ENCODE peak calls at places on chromosome 19, in five cellular contexts. Y is cardiac muscle cell, N is astrocyte, V is aorta, B is tibial nerve. O is an unnamed sample.

GRCh38 chr19:9498183-9498902 is at the start of gene ZNF560:
- DNase-seq in V (no peak), N (peak; percentile 6), Y (peak; percentile 41), B (no peak), O (no peak)

GRCh38 chr19:55080915-55081772 is 5.5 kb downstream of the EPS8L1 start:
- DNase-seq in N (peak; percentile 12), Y (peak; percentile 79), V (peak; percentile 89), B (no peak), O (no peak)

GRCh38 chr19:15251010-15251748 is 18.9 kb upstream of the EPHX3 start:
- DNase-seq in N (peak; percentile 85), Y (peak; percentile 69), B (no peak), V (peak; percentile 76), O (peak; percentile 64)

GRCh38 chr19:4386038-4386782 is 14.1 kb downstream of the SH3GL1 start:
- DNase-seq in N (no peak), Y (no peak), V (no peak), B (no peak), O (no peak)

GRCh38 chr19:1131718-1132552 is 28.1 kb downstream of the GPX4 start:
- DNase-seq in V (peak; percentile 96), B (peak; percentile 66), Y (peak; percentile 94), N (peak; percentile 87), O (peak; percentile 96)

GRCh38 chr19:33492951-33493350 is 28.6 kb downstream of the PEPD start:
- DNase-seq in Y (no peak), N (no peak), B (no peak), V (peak; percentile 3), O (no peak)

GRCh38 chr19:50968709-50969412 is 530 bp downstream of the KLK6 start:
- DNase-seq in B (no peak), V (no peak), N (no peak), Y (peak; percentile 21), O (no peak)

GRCh38 chr19:51359294-51359693 is 6.9 kb downstream of the ETFB start:
- DNase-seq in V (no peak), B (no peak), Y (peak; percentile 86), N (peak; percentile 90), O (no peak)

GRCh38 chr19:55830656-55831055 is 1.1 kb downstream of the NLRP11 start:
- DNase-seq in Y (no peak), N (no peak), B (no peak), V (no peak), O (no peak)

GRCh38 chr19:38564981-38565685 is 52.6 kb downstream of the MAP4K1 start:
- DNase-seq in B (no peak), Y (peak; percentile 5), V (no peak), N (no peak), O (no peak)

DNA sequence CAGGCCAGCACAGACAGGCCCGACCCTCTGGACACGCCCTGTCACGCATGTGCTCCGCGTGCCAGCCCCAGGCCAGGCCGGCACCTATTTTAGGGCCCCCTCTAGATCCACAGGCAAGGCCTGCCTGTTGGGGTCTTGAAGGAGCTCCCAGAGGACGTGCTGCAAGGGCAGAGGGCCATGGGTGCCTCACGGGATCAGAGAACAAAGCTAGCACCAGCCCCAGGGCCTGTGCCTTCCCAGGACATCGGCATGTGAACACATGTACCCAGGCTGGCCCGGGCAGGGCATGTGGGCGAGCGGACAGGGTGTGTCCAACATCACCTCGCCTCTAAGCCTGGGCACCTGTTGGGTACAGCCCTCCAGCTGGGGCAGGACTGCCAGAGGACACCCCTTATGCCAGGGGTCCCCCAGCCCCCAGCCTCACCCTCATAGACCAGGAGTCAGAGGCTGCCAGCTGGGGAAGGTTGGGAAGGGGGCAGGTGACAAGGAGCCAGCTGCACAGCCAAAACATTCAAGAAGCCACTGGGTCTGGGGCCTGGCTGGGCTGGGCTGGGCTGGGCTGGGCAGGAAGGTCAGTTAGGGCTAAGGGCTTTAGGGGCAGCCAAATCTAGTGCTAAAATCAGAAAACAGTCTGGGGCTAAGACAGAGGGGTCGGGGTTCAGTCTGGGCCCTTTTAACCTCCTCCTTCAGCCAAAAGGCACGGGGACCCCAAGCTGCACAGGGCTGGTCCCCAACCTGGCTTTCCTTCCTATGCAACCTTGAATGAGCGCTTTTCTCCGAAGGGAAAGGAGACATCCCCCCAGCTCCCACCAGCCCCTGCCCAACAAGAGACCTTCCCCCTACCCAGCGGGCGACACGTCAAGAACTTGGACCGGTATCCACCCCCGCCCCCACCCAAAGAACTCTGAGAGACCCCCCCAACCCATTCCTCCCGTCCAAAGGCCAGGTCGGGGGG is 35.3 kb upstream of the NANOS3 start:
- DNase-seq in V (peak; percentile 80), B (no peak), Y (peak; percentile 45), N (no peak), O (no peak)
- H3K4me1 ChIP-seq in V (no peaks in the 10 kb centered on the region), B (peaks cover 80% of the 10 kb centered on the region), Y (peaks cover 29% of the 10 kb centered on the region), N (peaks cover 47% of the 10 kb centered on the region), O (no peaks in the 10 kb centered on the region)

DNA sequence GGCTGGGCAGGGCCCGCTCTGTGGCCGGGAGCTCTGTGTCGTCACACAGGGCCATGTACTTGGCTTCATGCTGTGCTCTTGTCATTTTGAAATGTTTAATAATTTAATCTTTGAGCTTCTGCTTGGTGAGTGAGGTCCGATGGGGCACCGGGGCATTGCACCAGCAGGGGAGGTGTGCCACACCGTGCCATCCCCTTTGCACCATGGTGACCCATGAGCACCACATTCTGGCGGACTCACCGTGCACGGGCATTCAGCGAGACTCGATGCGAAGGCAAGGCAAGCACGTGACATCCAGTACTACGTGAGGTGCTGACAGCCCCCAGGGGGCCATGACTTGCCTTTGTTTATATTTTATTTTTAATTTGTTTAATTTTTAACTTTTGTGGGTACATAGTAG is 204.3 kb downstream of the URI1 start:
- DNase-seq in Y (no peak), V (no peak), B (no peak), N (no peak), O (no peak)
- H3K4me1 ChIP-seq in Y (no peaks in the 10 kb centered on the region), V (no peaks in the 10 kb centered on the region), B (peaks cover 6% of the 10 kb centered on the region), N (no peaks in the 10 kb centered on the region), O (no peaks in the 10 kb centered on the region)

DNA sequence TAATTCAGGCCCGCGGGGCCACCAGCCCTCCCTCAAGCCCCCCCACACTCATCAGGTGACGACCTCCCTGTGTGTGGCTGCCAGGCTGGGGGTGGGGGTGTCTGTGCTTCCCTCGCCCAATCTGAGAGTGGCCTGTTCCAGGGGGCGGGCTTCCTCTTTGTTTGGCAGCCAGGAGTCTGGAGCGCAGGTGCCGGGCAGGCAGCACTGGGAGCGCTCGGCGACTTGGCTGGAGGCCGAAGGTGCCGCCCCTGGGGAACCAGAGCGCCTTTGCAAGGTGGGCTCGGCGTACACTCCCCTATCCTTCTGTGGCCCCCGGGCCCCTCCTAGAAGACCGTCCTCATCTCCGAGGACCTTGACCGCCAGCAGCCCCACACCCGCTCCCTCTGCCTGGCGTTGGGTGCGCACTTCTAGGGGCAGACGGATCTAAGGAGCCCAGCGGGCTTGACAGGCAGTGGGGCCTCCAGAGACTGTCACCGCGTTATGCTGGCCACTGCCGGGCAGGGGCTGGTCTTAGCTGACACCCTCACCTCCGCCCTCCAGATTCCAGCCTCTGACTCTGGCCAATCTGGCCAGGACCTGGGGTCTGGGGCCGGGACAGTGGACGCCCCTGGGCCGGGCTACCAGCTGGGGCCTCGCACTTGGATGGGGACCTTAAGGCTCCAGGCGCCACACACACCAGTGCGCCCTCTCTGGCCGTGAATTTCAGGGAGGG is 5.6 kb upstream of the ZNF98 start:
- DNase-seq in V (no peak), Y (no peak), B (no peak), N (no peak), O (no peak)
- H3K4me1 ChIP-seq in V (no peaks in the 10 kb centered on the region), Y (no peaks in the 10 kb centered on the region), B (no peaks in the 10 kb centered on the region), N (no peaks in the 10 kb centered on the region), O (no peaks in the 10 kb centered on the region)

DNA sequence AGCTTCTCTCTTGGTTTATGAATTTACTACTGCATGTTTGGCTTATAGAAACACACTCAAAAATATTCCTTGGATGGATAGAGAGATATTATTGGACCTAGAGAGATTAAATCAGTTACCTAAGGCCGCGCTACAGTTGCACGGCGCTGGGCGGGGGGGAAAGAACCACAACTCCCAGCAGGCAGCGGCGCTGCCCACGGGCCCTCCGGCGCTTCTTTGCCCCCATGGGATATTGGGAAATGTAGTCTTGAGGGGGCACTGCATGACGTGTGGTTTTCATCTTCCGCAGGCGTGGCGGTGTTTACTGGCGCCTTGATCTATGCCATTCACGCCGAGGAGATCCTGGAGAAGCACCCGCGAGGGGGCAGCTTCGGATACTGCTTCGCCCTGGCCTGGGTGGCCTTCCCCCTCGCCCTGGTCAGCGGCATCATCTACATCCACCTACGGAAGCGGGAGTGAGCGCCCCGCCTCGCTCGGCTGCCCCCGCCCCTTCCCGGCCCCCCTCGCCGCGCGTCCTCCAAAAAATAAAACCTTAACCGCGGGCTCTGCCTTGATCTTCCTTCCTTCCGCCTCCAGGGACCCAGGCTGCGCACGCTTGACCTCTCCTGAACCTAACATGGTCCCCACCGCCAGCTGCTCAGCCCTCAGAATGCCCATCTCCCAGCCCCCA is 4.8 kb downstream of the EMP3 start:
- DNase-seq in V (peak; percentile 83), N (no peak), B (peak; percentile 28), Y (no peak), O (no peak)
- H3K4me1 ChIP-seq in V (no peaks in the 10 kb centered on the region), N (peaks cover 34% of the 10 kb centered on the region), B (peaks cover 71% of the 10 kb centered on the region), Y (peaks cover 12% of the 10 kb centered on the region), O (peaks cover 3% of the 10 kb centered on the region)

GRCh38 chr19:35004517-35005255 is 4.6 kb downstream of the GRAMD1A start:
- DNase-seq in Y (no peak), B (no peak), N (no peak), V (no peak), O (no peak)

GRCh38 chr19:35006342-35006998 is 6.3 kb downstream of the GRAMD1A start:
- DNase-seq in B (no peak), Y (peak; percentile 88), N (peak; percentile 85), V (no peak), O (no peak)

GRCh38 chr19:35005256-35005977 is 5.3 kb downstream of the GRAMD1A start:
- DNase-seq in N (no peak), V (no peak), Y (no peak), B (no peak), O (no peak)

GRCh38 chr19:35008891-35009341 is 8.8 kb downstream of the GRAMD1A start:
- DNase-seq in B (no peak), Y (no peak), N (no peak), V (no peak), O (no peak)

DNA sequence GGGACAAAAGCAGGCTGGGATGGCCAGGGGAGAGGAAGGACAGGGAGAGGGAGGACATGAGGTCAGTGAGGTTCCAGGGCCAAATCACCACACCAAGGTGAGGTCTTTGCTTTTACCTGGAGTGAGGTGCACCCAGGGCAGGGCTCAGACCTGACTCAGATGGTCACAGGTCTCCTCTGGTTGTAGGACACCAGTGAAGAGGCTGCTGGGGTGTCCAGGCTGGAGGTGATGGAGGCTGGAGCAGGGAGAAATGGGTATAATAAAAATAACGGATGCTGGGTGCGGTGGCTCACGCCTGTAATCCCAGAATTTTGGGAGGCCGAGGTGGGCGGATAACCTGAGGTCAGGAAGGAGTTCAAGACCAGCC is 6.9 kb downstream of the GRAMD1A start:
- DNase-seq in V (no peak), B (no peak), N (no peak), Y (no peak), O (no peak)
- H3K4me1 ChIP-seq in V (no peaks in the 10 kb centered on the region), B (peaks cover 46% of the 10 kb centered on the region), N (peaks cover 22% of the 10 kb centered on the region), Y (peaks cover 4% of the 10 kb centered on the region), O (no peaks in the 10 kb centered on the region)